ENCODE peak calls at places on chromosomes 4 and X, in four cellular contexts. M is cardiac muscle cell, E is fibroblast of lung, I is H1. T is an unnamed sample.
A peak's percentile ranks its signal among the peaks of the same experiment; 100 is the strongest.

GRCh38 chr4:4333265-4333706 is 43.2 kb downstream of the ZBTB49 start:
- DNase-seq in M (peak; percentile 96), E (peak; percentile 90), I (no peak), T (peak; percentile 84)

GRCh38 chr4:94532016-94532789 is 80.5 kb downstream of the PDLIM5 start:
- DNase-seq in M (peak; percentile 40), I (no peak), E (peak; percentile 62), T (no peak)

GRCh38 chrX:153708415-153708814 is 15.8 kb downstream of the BCAP31 start:
- DNase-seq in I (no peak), E (peak; percentile 82), M (peak; percentile 78), T (peak; percentile 75)

GRCh38 chr4:3671571-3672464 is 94.4 kb upstream of the ADRA2C start:
- DNase-seq in M (no peak), I (no peak), E (no peak), T (no peak)

GRCh38 chr4:26145212-26145611 is 175.6 kb upstream of the RBPJ start:
- DNase-seq in M (no peak), I (no peak), E (no peak), T (no peak)

GRCh38 chrX:108439434-108439883 is at the start of gene COL4A5:
- DNase-seq in I (peak; percentile 21), M (peak; percentile 90), E (peak; percentile 94), T (peak; percentile 91)

GRCh38 chrX:47879447-47879846 is 42.7 kb downstream of the ZNF81 start:
- DNase-seq in I (no peak), M (no peak), E (no peak), T (no peak)

GRCh38 chr4:73761856-73762255 is 21.5 kb downstream of the CXCL8 start:
- DNase-seq in I (no peak), E (no peak), M (no peak), T (no peak)

GRCh38 chrX:5113128-5113527 is 1115.5 kb downstream of the NLGN4X start:
- DNase-seq in E (peak; percentile 8), M (no peak), I (no peak), T (no peak)

GRCh38 chr4:87838207-87838606 is 5.4 kb downstream of the MEPE start:
- DNase-seq in E (no peak), M (no peak), I (no peak), T (no peak)

GRCh38 chr4:154164931-154165839 is 326.4 kb downstream of the DCHS2 start:
- DNase-seq in I (no peak), M (peak; percentile 84), E (peak; percentile 98), T (peak; percentile 96)

GRCh38 chr4:17234678-17235077 is 277.2 kb downstream of the QDPR start:
- DNase-seq in I (no peak), M (no peak), E (no peak), T (no peak)

GRCh38 chr4:40514409-40515025 is 115.1 kb downstream of the RBM47 start:
- DNase-seq in I (no peak), M (no peak), E (no peak), T (no peak)

GRCh38 chr4:40516651-40517050 is 113.0 kb downstream of the RBM47 start:
- DNase-seq in E (no peak), M (no peak), I (no peak), T (no peak)

GRCh38 chr4:40511017-40511614 is 118.5 kb downstream of the RBM47 start:
- DNase-seq in I (no peak), E (no peak), M (no peak), T (no peak)

GRCh38 chr4:40515398-40516293 is 114.0 kb downstream of the RBM47 start:
- DNase-seq in E (no peak), I (no peak), M (peak; percentile 71), T (no peak)

DNA sequence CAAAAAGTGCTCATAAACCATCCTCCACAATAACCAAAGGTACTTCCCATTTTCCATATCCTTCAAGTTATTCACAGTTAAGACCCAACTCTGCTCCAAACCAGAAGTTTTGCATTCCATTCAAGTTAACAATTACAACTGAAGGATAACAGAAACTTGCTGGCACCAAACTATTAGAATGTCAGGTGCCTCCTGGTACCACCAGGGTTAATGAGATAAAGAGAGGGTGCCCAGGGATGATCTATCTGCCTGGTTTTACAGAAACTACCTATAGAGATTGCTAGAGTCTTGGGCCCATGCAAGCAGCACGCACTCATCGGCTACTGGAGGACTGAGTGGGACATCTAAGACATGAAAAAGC is 114.6 kb downstream of the RBM47 start:
- DNase-seq in I (no peak), E (peak; percentile 50), M (peak; percentile 13), T (peak; percentile 25)
- H3K4me3 ChIP-seq in I (no peak overlapping the region), E (no peak overlapping the region), M (no peak overlapping the region), T (no peak overlapping the region)

GRCh38 chr4:140019619-140020367 is 134.2 kb downstream of the MAML3 start:
- DNase-seq in I (no peak), E (no peak), M (no peak), T (no peak)
- H3K4me3 ChIP-seq in I (no peak overlapping the region), E (no peak overlapping the region), M (no peak overlapping the region), T (no peak overlapping the region)

GRCh38 chrX:25013593-25014365 is 2.0 kb downstream of the ARX start:
- DNase-seq in E (no peak), M (no peak), I (no peak), T (no peak)
- H3K4me3 ChIP-seq in E (no peak overlapping the region), M (no peak overlapping the region), I (no peak overlapping the region), T (no peak overlapping the region)

DNA sequence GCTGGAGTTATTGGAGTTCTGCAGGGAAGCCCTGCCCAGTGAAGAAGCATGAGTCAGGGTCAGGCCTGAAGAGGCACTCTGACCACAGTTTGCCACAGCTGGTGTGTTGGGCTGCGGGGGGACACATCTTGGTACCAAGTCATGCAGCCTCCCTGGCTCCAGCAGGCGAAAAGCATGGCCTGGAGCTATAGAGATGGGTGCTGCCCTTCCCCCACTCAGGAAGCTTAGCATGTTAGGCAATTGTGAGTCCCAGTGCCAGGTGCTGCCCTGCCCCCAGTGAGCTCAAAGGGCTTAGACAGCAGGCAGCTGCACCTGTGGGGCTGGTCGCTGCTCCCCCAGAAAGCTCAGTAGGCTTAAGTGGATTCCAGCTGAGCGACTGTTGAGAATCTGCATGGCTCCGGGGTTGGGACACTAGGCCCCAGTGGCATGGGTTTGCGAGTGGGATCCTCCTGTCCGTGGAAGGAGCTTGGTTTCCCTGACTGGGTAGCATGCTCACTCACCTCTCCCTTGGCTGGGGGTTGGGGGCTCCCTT is 755.5 kb downstream of the GLUD2 start:
- DNase-seq in I (no peak), E (no peak), M (no peak), T (no peak)
- H3K4me3 ChIP-seq in I (no peak overlapping the region), E (no peak overlapping the region), M (no peak overlapping the region), T (no peak overlapping the region)